ENCODE peak calls at places on chromosomes 16 and 17, in ten cellular contexts. J, P, H, F, A, K, E, V, W and Q are unnamed samples.

GRCh38 chr17:35129973-35130351 is 8.5 kb downstream of the FNDC8 start:
- DNase-seq in A (no peak), H (no peak), J (peak; percentile 38), V (no peak), F (no peak), P (no peak), K (no peak), E (no peak), W (no peak), Q (no peak)

GRCh38 chr16:57284206-57284951 is at the start of gene PLLP:
- DNase-seq in P (peak; percentile 52), F (no peak), W (no peak), A (peak; percentile 53), K (no peak), H (no peak), V (no peak), J (peak; percentile 13), E (peak; percentile 68), Q (peak; percentile 59)

GRCh38 chr16:19555186-19555937 is at the start of gene VPS35L:
- DNase-seq in P (peak; percentile 99), H (peak; percentile 91), V (peak; percentile 96), J (peak; percentile 99), W (peak; percentile 97), A (peak; percentile 99), F (peak; percentile 94), E (peak; percentile 98), K (peak; percentile 98), Q (peak; percentile 99)

GRCh38 chr17:8013731-8014557 is 11.5 kb downstream of the GUCY2D start:
- DNase-seq in K (no peak), V (no peak), A (no peak), E (no peak), P (no peak), J (no peak), W (no peak), F (no peak), H (no peak), Q (no peak)

GRCh38 chr17:9557356-9557755 is 18.3 kb downstream of the STX8 start:
- DNase-seq in J (no peak), E (no peak), V (no peak), H (no peak), W (no peak), K (no peak), P (no peak), F (no peak), A (no peak), Q (no peak)

GRCh38 chr16:11105038-11105903 is 150.7 kb downstream of the SOCS1 start:
- DNase-seq in K (no peak), A (peak; percentile 6), P (peak; percentile 95), H (no peak), W (peak; percentile 68), E (no peak), V (peak; percentile 80), F (peak; percentile 86), J (peak; percentile 97), Q (peak; percentile 98)

GRCh38 chr17:35240861-35241260 is 2.0 kb upstream of the SLFN5 start:
- DNase-seq in K (no peak), J (no peak), H (no peak), V (no peak), A (no peak), W (no peak), F (no peak), P (no peak), E (no peak), Q (no peak)

GRCh38 chr17:83161298-83162034 is 82.1 kb downstream of the METRNL start:
- DNase-seq in E (no peak), A (no peak), P (peak; percentile 89), V (no peak), J (peak; percentile 92), W (no peak), K (no peak), H (no peak), F (no peak), Q (no peak)

GRCh38 chr17:60720763-60721531 is 43.3 kb downstream of the BCAS3 start:
- DNase-seq in H (peak; percentile 60), P (peak; percentile 76), V (peak; percentile 80), E (peak; percentile 76), A (peak; percentile 74), F (peak; percentile 24), K (peak; percentile 62), J (peak; percentile 86), W (peak; percentile 60), Q (peak; percentile 56)

GRCh38 chr16:8464979-8465378 is 125.3 kb downstream of the TMEM114 start:
- DNase-seq in W (no peak), H (no peak), J (no peak), V (no peak), F (no peak), P (no peak), E (no peak), K (no peak), A (no peak), Q (peak; percentile 11)

GRCh38 chr16:17470002-17470870 is 524 bp downstream of the XYLT1 start:
- DNase-seq in P (peak; percentile 65), F (no peak), K (no peak), W (peak; percentile 55), A (no peak), H (no peak), E (no peak), V (peak; percentile 53), J (no peak), Q (no peak)

GRCh38 chr17:10729334-10730193 is at the start of gene TMEM220:
- DNase-seq in F (no peak), W (no peak), K (peak; percentile 66), J (peak; percentile 79), A (peak; percentile 74), E (peak; percentile 88), P (peak; percentile 89), V (no peak), H (no peak), Q (peak; percentile 87)

GRCh38 chr17:10728331-10728730 is 1.5 kb downstream of the TMEM220 start:
- DNase-seq in F (no peak), E (no peak), J (no peak), V (no peak), H (no peak), W (no peak), P (no peak), A (no peak), K (no peak), Q (no peak)

GRCh38 chr17:10727192-10727591 is 2.6 kb downstream of the TMEM220 start:
- DNase-seq in W (no peak), K (no peak), P (peak; percentile 10), H (no peak), J (no peak), A (no peak), F (no peak), E (no peak), V (no peak), Q (no peak)

GRCh38 chr17:10733666-10734065 is 3.8 kb upstream of the TMEM220 start:
- DNase-seq in K (no peak), P (no peak), E (no peak), F (no peak), H (no peak), A (no peak), V (no peak), J (no peak), W (no peak), Q (no peak)

GRCh38 chr17:10730956-10731879 is 1.4 kb upstream of the TMEM220 start:
- DNase-seq in A (no peak), E (peak; percentile 55), K (no peak), V (no peak), P (peak; percentile 48), J (peak; percentile 23), H (no peak), W (no peak), F (no peak), Q (no peak)
- H3K4me2 ChIP-seq in A (peak overlapping the region; percentile 86), E (peak overlapping the region; percentile 74), K (no peak overlapping the region), V (no peak overlapping the region), P (peak overlapping the region; percentile 82), J (peak overlapping the region; percentile 11), H (no peak overlapping the region), W (no peak overlapping the region), F (no peak overlapping the region), Q (no peak overlapping the region)

DNA sequence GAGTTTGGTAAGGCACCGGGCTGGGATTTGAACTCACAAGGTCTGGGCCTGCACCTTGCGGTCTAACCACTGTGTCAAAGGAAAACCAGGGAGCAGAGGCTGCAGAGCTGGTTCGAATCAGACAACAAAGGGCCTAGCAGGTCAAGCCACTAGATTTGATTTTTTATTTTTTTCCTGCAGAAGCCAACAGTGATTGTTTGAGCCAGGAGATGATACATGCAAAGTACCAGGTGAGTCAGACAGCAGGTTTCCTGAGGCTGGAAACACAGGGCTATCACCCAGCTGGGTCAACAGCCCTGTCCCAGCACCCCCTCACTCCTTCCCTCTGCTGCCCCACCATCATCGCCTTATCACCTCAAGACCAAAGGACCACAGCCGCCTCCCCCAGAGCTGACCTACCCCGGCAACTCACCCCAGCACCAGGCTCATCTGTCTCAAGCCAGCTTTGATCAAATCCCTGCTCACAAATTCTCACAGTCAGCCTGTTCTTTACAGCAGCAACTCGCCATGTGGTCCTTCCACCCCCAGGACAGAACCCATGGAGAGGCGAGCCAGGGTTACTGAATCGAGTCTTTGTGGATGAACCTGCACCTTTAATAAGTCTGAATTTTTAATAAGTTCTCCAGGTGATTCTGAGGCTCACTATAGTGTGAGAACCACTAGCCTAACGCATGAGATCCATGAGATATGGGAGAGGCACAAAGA is 13.0 kb upstream of the KRT19 start:
- DNase-seq in K (no peak), A (no peak), W (no peak), J (no peak), H (no peak), P (peak; percentile 48), E (no peak), F (no peak), V (no peak), Q (no peak)
- H3K4me2 ChIP-seq in K (no peak overlapping the region), A (no peak overlapping the region), W (no peak overlapping the region), J (no peak overlapping the region), H (peak overlapping the region; percentile 30), P (no peak overlapping the region), E (no peak overlapping the region), F (no peak overlapping the region), V (no peak overlapping the region), Q (no peak overlapping the region)

DNA sequence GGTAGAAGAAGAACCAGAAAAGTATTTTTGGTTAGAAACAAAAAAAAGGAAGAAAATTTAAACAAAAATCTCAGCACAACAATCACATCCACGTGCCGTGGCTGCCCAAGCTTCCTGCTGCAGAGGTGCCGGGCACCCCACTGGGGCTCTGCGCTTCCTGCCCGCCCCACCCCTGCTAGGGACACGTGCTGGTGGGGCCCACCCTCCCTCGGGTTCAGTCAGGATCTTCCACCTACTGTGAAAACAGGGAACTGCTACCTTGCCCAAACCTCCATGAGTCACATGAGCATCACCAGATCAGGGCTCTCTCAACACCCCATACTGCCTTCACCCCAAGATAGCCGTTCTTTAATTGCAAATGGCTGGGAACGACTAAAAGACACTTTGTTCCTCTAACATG is 24.4 kb upstream of the CYTH1 start:
- DNase-seq in F (no peak), K (no peak), E (no peak), J (no peak), A (peak; percentile 27), H (no peak), P (no peak), W (no peak), V (no peak), Q (peak; percentile 39)
- H3K4me2 ChIP-seq in F (no peak overlapping the region), K (no peak overlapping the region), E (no peak overlapping the region), J (no peak overlapping the region), A (no peak overlapping the region), H (no peak overlapping the region), P (no peak overlapping the region), W (no peak overlapping the region), V (no peak overlapping the region), Q (no peak overlapping the region)

DNA sequence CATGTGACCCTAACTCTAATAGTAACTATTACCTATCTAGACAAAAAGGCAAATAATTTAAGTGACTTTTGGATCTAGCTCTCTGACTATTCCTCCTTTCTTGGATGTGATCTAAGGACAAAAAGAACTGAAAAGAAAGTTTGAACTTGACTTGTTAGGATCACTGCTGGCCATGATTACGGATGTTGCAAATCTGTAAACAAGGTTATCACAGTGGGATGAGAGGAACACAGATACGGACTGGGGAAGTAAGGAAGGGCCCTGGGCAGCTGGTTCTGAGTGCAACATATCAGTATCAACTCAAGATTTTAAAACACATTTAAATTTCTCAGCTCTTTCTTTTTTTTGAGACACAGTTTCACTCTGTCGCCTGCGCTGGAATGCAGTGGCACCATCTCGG is 78.7 kb downstream of the MRM3 start:
- DNase-seq in K (no peak), V (no peak), P (no peak), J (no peak), A (no peak), H (no peak), E (no peak), W (no peak), F (no peak), Q (no peak)
- H3K4me2 ChIP-seq in K (no peak overlapping the region), V (no peak overlapping the region), P (no peak overlapping the region), J (no peak overlapping the region), A (no peak overlapping the region), H (no peak overlapping the region), E (no peak overlapping the region), W (no peak overlapping the region), F (no peak overlapping the region), Q (no peak overlapping the region)